ENCODE peak calls at places on chromosomes 6 and 20, in six cellular contexts. E is GM12891, X is K562, W is HepG2, A is GM12878, H is H1. G is an unnamed sample.

GRCh38 chr6:27161946-27162603 is 85.4 kb upstream of the PRSS16 start:
- DNase-seq in H (no peak), A (no peak), E (no peak), X (peak), W (peak), G (no peak)

GRCh38 chr20:10370091-10370887 is 63.7 kb downstream of the MKKS start:
- DNase-seq in H (no peak), A (no peak), X (no peak), W (peak), E (no peak), G (no peak)

GRCh38 chr6:650098-650497 is 6.8 kb downstream of the HUS1B start:
- DNase-seq in W (no peak), X (no peak), A (no peak), E (no peak), H (no peak), G (no peak)

GRCh38 chr6:133697666-133698065 is 191.2 kb upstream of the TCF21 start:
- DNase-seq in A (no peak), H (no peak), E (no peak), X (no peak), W (no peak), G (no peak)

GRCh38 chr6:99846021-99846420 is 148.0 kb downstream of the MCHR2 start:
- DNase-seq in W (no peak), A (no peak), E (no peak), X (no peak), H (no peak), G (no peak)

GRCh38 chr20:52593634-52594033 is 378.5 kb upstream of the TSHZ2 start:
- DNase-seq in W (no peak), E (no peak), A (no peak), H (no peak), X (no peak), G (no peak)

GRCh38 chr6:54291146-54291545 is 17.1 kb upstream of the TINAG start:
- DNase-seq in E (no peak), A (peak), X (no peak), W (no peak), H (no peak), G (no peak)

GRCh38 chr6:25506020-25506419 is 146.0 kb upstream of the SCGN start:
- DNase-seq in W (no peak), X (no peak), H (no peak), A (no peak), E (no peak), G (no peak)

GRCh38 chr6:83417880-83418663 is 12.8 kb downstream of the ME1 start:
- DNase-seq in A (no peak), H (no peak), W (peak), X (peak), E (no peak), G (no peak)

GRCh38 chr6:150208606-150209352 is 65.9 kb downstream of the PPP1R14C start:
- DNase-seq in E (no peak), W (no peak), H (no peak), A (no peak), X (no peak), G (no peak)

GRCh38 chr6:73929421-73929820 is 233.4 kb downstream of the CD109 start:
- DNase-seq in X (no peak), W (no peak), A (no peak), H (no peak), E (no peak), G (no peak)

GRCh38 chr6:41638801-41639555 is 710 bp downstream of the MDFI start:
- DNase-seq in A (no peak), W (no peak), H (no peak), E (no peak), X (no peak), G (no peak)

GRCh38 chr6:28137458-28138020 is 4.1 kb upstream of the ZKSCAN8 start:
- DNase-seq in A (peak), E (no peak), H (no peak), W (no peak), X (peak), G (peak)

GRCh38 chr20:2460752-2461424 is 9.7 kb downstream of the SNRPB start:
- DNase-seq in W (no peak), A (no peak), H (no peak), E (no peak), X (no peak), G (no peak)

GRCh38 chr20:45470262-45470931 is 844 bp downstream of the WFDC2 start:
- DNase-seq in W (no peak), E (no peak), X (no peak), H (no peak), A (no peak), G (no peak)

GRCh38 chr6:89311853-89312531 is 3.1 kb downstream of the GABRR2 start:
- DNase-seq in H (peak), E (no peak), W (peak), X (no peak), A (no peak), G (no peak)

GRCh38 chr6:130575971-130576370 is 210.2 kb downstream of the TMEM200A start:
- DNase-seq in W (peak), E (no peak), X (no peak), H (no peak), A (peak), G (no peak)

GRCh38 chr20:44021900-44022299 is 107.2 kb downstream of the TOX2 start:
- DNase-seq in A (no peak), H (no peak), X (no peak), E (no peak), W (no peak), G (no peak)

GRCh38 chr20:29689411-29690225 is 1567.8 kb upstream of the DEFB115 start:
- DNase-seq in H (no peak), W (no peak), X (peak), E (no peak), A (no peak), G (no peak)

GRCh38 chr20:25274481-25274880 is 26.6 kb downstream of the PYGB start:
- DNase-seq in X (no peak), H (no peak), E (no peak), A (no peak), W (no peak), G (no peak)

GRCh38 chr6:47669684-47670515 is 28.5 kb upstream of the ADGRF4 start:
- DNase-seq in H (no peak), X (no peak), A (no peak), E (no peak), W (no peak), G (no peak)

DNA sequence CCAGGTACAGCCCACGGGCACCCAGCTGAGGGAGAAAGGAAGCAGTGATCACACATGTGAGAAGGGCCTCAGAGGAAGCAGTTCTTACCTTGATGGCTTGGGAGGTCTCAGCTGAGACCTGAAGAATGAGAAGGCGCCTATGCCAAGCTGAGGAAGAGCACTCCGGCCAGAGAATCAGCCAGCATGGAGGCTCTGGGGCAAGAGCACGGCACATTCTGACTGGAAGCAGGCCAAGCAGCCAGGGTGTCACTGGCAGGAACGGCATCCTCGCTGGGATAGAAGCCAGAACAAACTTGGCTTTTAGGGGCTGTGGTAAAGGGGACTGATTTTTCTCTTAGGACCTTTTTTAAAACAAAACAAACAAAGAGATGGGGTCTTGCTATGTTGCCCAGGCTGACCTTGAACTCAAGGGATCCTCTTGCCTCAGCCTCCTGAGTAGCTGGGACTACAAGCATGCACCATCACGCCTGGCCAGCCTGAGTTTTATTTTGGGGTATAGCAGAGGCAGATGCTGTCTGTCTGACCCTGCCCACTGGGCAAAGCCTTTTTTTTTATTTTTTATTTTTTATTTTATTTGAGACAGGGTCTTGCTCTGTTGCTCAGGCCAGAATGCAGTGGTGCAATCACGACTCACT is 17.6 kb downstream of the GHRH start:
- DNase-seq in W (no peak), X (no peak), E (no peak), H (no peak), A (no peak), G (no peak)
- TF ChIP-seq TAF1 in W (no peak), X (no peak), E (no peak), H (no peak), A (no peak), G (no peak)

GRCh38 chr6:157823523-157824370 is 701 bp downstream of the SNX9 start:
- DNase-seq in E (no peak), W (peak), X (peak), A (peak), H (no peak), G (peak)
- TF ChIP-seq POLR2AphosphoS5 in E (no peak), W (peak), X (peak), A (peak), H (no peak), G (no peak)

GRCh38 chr6:101230866-101231265 is 162.6 kb upstream of the GRIK2 start:
- DNase-seq in W (no peak), E (no peak), X (no peak), H (no peak), A (no peak), G (no peak)
- TF ChIP-seq POLR2A in W (no peak), E (no peak), X (no peak), H (no peak), A (no peak), G (no peak)

GRCh38 chr6:125950293-125950692 is 6.3 kb upstream of the HINT3 start:
- DNase-seq in H (no peak), W (no peak), E (no peak), X (peak), A (no peak), G (no peak)
- TF ChIP-seq TAF1 in H (no peak), W (no peak), E (no peak), X (no peak), A (no peak), G (no peak)

DNA sequence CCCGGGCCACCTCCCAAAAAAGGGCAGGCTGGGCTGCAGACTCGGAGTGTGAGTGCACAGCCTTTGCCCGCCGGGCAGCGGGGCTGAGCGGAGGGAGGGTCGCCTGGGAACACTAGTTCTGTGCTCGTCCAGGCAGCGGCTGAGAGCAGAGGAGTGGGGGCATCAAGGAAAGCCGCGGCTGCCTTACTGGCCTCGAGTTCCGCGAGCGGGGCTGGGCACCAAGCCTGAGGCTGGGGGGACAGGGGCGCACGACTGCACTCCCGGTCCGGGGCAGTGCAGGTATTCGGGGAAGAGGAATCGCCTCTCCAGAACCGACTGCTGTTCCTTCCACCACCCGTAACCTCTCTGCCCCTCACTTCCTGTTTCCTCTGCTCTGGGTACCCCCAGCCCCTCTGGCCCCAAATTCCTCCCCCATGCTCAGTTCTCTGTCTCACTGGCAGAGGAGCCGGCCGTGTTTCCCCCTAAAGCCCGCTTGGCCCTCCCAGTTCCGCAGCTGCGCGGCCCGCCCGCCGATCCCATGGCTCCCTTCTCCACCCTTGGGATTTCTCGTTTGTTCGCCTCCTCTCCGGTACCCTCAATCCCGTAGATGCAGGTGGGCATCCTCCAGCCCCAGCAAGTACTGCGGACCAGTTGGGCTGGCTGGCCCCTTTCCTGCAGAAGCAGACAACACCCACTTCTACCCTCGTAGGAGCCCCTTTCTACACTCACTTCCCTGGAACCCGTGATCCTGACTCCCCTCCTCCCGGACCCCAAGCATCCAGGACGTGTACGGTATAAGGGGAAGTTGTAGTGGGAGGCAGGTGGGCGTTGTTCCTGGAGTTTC is 5.1 kb downstream of the RING1 start:
- DNase-seq in X (no peak), E (no peak), A (no peak), W (no peak), H (no peak), G (peak)
- TF ChIP-seq POLR2AphosphoS5 in X (peak), E (no peak), A (peak), W (no peak), H (no peak), G (peak)

DNA sequence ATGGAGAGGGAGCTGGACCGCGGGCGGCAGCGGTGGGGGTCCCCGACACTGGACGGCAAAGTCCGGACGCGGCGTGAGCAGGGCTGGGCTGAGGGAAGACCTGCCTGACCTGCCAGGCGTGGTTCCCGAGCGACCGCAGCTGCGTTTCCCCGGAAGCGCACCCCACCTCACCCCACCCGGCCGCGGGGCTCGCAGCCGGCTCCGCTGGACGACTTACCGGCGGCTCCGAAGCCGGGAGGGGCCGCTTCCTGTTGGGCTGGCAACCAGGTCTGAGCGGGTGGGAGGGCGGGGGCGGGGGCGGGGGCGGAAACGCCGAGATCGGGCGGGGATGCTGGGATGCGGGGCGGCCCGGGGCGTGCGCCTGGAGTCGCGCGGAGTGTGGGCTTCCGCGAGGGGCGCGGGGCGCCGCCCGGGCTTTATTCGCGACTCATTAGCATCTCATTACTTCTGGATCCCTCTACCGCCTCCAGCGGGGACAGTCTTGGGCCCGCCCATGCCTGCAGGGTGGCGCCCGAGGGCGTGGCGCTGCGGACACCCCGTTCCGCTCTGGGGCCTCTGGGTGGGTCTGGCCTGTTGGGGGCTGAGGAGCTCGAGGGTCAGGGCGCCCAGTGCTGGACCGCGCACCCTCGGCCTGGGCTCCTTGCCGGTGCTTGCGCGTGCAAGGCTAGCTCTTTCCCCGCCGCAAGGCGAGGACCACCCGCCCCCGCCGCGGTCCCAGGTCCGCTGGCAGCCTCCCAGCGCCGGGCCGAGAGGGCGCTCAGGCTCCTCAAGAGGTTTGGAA is at the start of gene MICAL1:
- DNase-seq in E (peak), H (no peak), X (peak), A (peak), W (peak), G (peak)
- TF ChIP-seq POLR2A in E (peak), H (peak), X (peak), A (peak), W (peak), G (peak)

GRCh38 chr20:62751551-62752150 is 43.0 kb downstream of the NTSR1 start:
- DNase-seq in W (no peak), A (no peak), H (no peak), X (no peak), E (no peak), G (no peak)
- TF ChIP-seq TAF1 in W (no peak), A (no peak), H (no peak), X (no peak), E (no peak), G (no peak)

GRCh38 chr6:126535585-126535984 is 195.7 kb downstream of the CENPW start:
- DNase-seq in E (no peak), H (no peak), X (no peak), W (no peak), A (no peak), G (no peak)

GRCh38 chr6:126531840-126532239 is 191.9 kb downstream of the CENPW start:
- DNase-seq in E (no peak), H (no peak), A (peak), W (no peak), X (no peak), G (no peak)

GRCh38 chr6:126537437-126537836 is 197.5 kb downstream of the CENPW start:
- DNase-seq in E (no peak), A (no peak), W (no peak), X (no peak), H (no peak), G (no peak)

GRCh38 chr6:126535138-126535537 is 195.2 kb downstream of the CENPW start:
- DNase-seq in W (no peak), E (no peak), A (no peak), X (no peak), H (no peak), G (no peak)

GRCh38 chr6:126534418-126534817 is 194.5 kb downstream of the CENPW start:
- DNase-seq in H (no peak), A (no peak), W (no peak), E (no peak), X (no peak), G (no peak)
- TF ChIP-seq POLR2AphosphoS5 in H (no peak), A (no peak), W (no peak), E (no peak), X (no peak), G (no peak)

GRCh38 chr6:39568896-39569295 is 156.3 kb downstream of the KIF6 start:
- DNase-seq in E (no peak), A (no peak), X (no peak), H (no peak), W (no peak), G (no peak)
- TF ChIP-seq POLR2A in E (no peak), A (no peak), X (no peak), H (no peak), W (no peak), G (no peak)

DNA sequence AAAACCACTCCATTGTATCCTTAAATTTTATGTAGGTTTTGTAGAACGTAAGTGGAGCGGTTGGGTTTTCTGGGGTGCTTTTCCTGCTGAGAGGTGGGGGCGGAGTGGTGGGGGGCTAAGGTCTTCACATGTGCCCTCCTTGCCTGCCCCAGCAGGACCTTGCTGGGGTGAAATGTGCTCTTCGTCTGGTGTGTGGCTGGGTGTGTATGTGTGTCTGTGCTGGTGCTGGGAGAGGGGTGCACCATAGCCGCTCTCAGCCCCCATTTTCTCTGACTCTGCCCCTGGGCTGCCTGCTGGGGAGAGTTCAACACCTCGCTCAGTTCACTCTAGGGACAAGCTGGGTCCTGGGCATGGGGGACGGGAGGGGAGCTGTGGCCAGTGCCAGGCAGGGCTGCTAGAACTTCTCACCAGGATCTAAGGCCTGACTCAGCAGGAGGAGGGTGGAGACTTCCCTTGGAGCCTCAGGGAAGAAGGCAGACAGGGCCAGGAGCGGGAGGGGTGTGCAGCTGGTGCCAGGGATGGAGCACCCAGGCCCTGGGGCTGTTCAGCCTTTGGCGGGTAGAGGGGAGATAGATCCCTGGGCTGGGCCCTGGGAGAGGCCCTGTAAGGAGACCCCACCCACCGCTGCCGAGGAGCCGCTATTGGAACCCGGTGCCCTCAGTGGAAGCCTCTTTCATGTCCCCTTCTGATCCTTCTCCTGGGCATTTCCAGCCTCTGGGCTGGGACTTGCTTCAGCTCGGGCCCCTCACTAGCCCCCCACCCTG is 4.8 kb downstream of the SOX18 start:
- DNase-seq in W (no peak), A (no peak), H (no peak), X (no peak), E (no peak), G (no peak)
- TF ChIP-seq TAF1 in W (no peak), A (no peak), H (no peak), X (no peak), E (no peak), G (no peak)

G was measured in GM12892.